ENCODE peak calls at places on chromosomes 16 and 17, in seven cellular contexts. One of them, this sample, is unnamed.

GRCh38 chr16:11016524-11016988 is 72.2 kb downstream of the CLEC16A start:
- DNase-seq in GM12891: no peak
- DNase-seq in SK-N-SH: no peak
- DNase-seq in HepG2: peak
- DNase-seq in K562: no peak
- DNase-seq in H1: no peak
- DNase-seq in GM12878: no peak
- DNase-seq in this sample: no peak

GRCh38 chr17:50051082-50051576 is 4.8 kb upstream of the ITGA3 start:
- DNase-seq in GM12891: no peak
- DNase-seq in SK-N-SH: no peak
- DNase-seq in HepG2: no peak
- DNase-seq in K562: peak
- DNase-seq in H1: no peak
- DNase-seq in GM12878: no peak
- DNase-seq in this sample: no peak

GRCh38 chr17:193426-193810 is 12.0 kb upstream of the DOC2B start:
- DNase-seq in GM12891: no peak
- DNase-seq in SK-N-SH: no peak
- DNase-seq in HepG2: no peak
- DNase-seq in K562: no peak
- DNase-seq in H1: no peak
- DNase-seq in GM12878: no peak
- DNase-seq in this sample: no peak

GRCh38 chr16:81505011-81505660 is 60.5 kb downstream of the CMIP start:
- DNase-seq in GM12891: peak
- DNase-seq in SK-N-SH: peak
- DNase-seq in HepG2: no peak
- DNase-seq in K562: peak
- DNase-seq in H1: no peak
- DNase-seq in GM12878: peak
- DNase-seq in this sample: no peak

GRCh38 chr16:55046513-55046912 is 115.8 kb downstream of the IRX5 start:
- DNase-seq in GM12891: no peak
- DNase-seq in SK-N-SH: no peak
- DNase-seq in HepG2: no peak
- DNase-seq in K562: no peak
- DNase-seq in H1: no peak
- DNase-seq in GM12878: no peak
- DNase-seq in this sample: no peak

GRCh38 chr17:36475346-36475970 is 11.0 kb upstream of the ZNHIT3 start:
- DNase-seq in GM12891: no peak
- DNase-seq in SK-N-SH: no peak
- DNase-seq in HepG2: no peak
- DNase-seq in K562: no peak
- DNase-seq in H1: no peak
- DNase-seq in GM12878: no peak
- DNase-seq in this sample: no peak

GRCh38 chr16:68406458-68407041 is 41.8 kb downstream of the SMPD3 start:
- DNase-seq in GM12891: no peak
- DNase-seq in SK-N-SH: peak
- DNase-seq in HepG2: no peak
- DNase-seq in K562: no peak
- DNase-seq in H1: no peak
- DNase-seq in GM12878: no peak
- DNase-seq in this sample: no peak

GRCh38 chr17:33511670-33512069 is 218.6 kb upstream of the ASIC2 start:
- DNase-seq in GM12891: no peak
- DNase-seq in SK-N-SH: no peak
- DNase-seq in HepG2: no peak
- DNase-seq in K562: no peak
- DNase-seq in H1: no peak
- DNase-seq in GM12878: no peak
- DNase-seq in this sample: no peak

GRCh38 chr16:77805403-77805802 is 17.0 kb downstream of the VAT1L start:
- DNase-seq in GM12891: no peak
- DNase-seq in SK-N-SH: peak
- DNase-seq in HepG2: no peak
- DNase-seq in K562: no peak
- DNase-seq in H1: no peak
- DNase-seq in GM12878: no peak
- DNase-seq in this sample: no peak

GRCh38 chr17:77441130-77441920 is 300.6 kb downstream of the SEC14L1 start:
- DNase-seq in GM12891: no peak
- DNase-seq in SK-N-SH: no peak
- DNase-seq in HepG2: no peak
- DNase-seq in K562: no peak
- DNase-seq in H1: no peak
- DNase-seq in GM12878: peak
- DNase-seq in this sample: peak

GRCh38 chr16:54462151-54462651 is 175.6 kb upstream of the IRX3 start:
- DNase-seq in GM12891: no peak
- DNase-seq in SK-N-SH: no peak
- DNase-seq in HepG2: no peak
- DNase-seq in K562: no peak
- DNase-seq in H1: no peak
- DNase-seq in GM12878: no peak
- DNase-seq in this sample: no peak

GRCh38 chr17:5509482-5509881 is 23.1 kb downstream of the MIS12 start:
- DNase-seq in GM12891: no peak
- DNase-seq in SK-N-SH: no peak
- DNase-seq in HepG2: no peak
- DNase-seq in K562: no peak
- DNase-seq in H1: no peak
- DNase-seq in GM12878: no peak
- DNase-seq in this sample: no peak

GRCh38 chr16:24367186-24367585 is 111.1 kb downstream of the CACNG3 start:
- DNase-seq in GM12891: no peak
- DNase-seq in SK-N-SH: no peak
- DNase-seq in HepG2: no peak
- DNase-seq in K562: no peak
- DNase-seq in H1: no peak
- DNase-seq in GM12878: no peak
- DNase-seq in this sample: no peak

GRCh38 chr16:66731101-66731500 is 20.3 kb downstream of the DYNC1LI2 start:
- DNase-seq in GM12891: no peak
- DNase-seq in SK-N-SH: no peak
- DNase-seq in HepG2: no peak
- DNase-seq in K562: no peak
- DNase-seq in H1: no peak
- DNase-seq in GM12878: no peak
- DNase-seq in this sample: no peak

GRCh38 chr17:55264273-55264639 is 504 bp upstream of the HLF start:
- DNase-seq in GM12891: no peak
- DNase-seq in SK-N-SH: peak
- DNase-seq in HepG2: no peak
- DNase-seq in K562: no peak
- DNase-seq in H1: no peak
- DNase-seq in GM12878: no peak
- DNase-seq in this sample: no peak

GRCh38 chr17:59890720-59891119 is 2.0 kb downstream of the TUBD1 start:
- DNase-seq in GM12891: no peak
- DNase-seq in SK-N-SH: no peak
- DNase-seq in HepG2: peak
- DNase-seq in K562: no peak
- DNase-seq in H1: no peak
- DNase-seq in GM12878: no peak
- DNase-seq in this sample: no peak

GRCh38 chr16:75323928-75324327 is 72.5 kb upstream of the BCAR1 start:
- DNase-seq in GM12891: no peak
- DNase-seq in SK-N-SH: peak
- DNase-seq in HepG2: no peak
- DNase-seq in K562: no peak
- DNase-seq in H1: no peak
- DNase-seq in GM12878: no peak
- DNase-seq in this sample: no peak

GRCh38 chr16:89377446-89377838 is 112.9 kb downstream of the ANKRD11 start:
- DNase-seq in GM12891: no peak
- DNase-seq in SK-N-SH: no peak
- DNase-seq in HepG2: no peak
- DNase-seq in K562: no peak
- DNase-seq in H1: no peak
- DNase-seq in GM12878: no peak
- DNase-seq in this sample: no peak
- TF ChIP-seq TAF1 in GM12891: no peak
- TF ChIP-seq TAF1 in SK-N-SH: no peak
- TF ChIP-seq TAF1 in HepG2: no peak
- TF ChIP-seq TAF1 in K562: no peak
- TF ChIP-seq TAF1 in H1: no peak
- TF ChIP-seq TAF1 in GM12878: no peak
- TF ChIP-seq TAF1 in this sample: no peak

GRCh38 chr16:252366-253337 is 18.0 kb downstream of the FAM234A start:
- DNase-seq in GM12891: peak
- DNase-seq in SK-N-SH: no peak
- DNase-seq in HepG2: no peak
- DNase-seq in K562: peak
- DNase-seq in H1: no peak
- DNase-seq in GM12878: peak
- DNase-seq in this sample: peak
- TF ChIP-seq TAF1 in GM12891: no peak
- TF ChIP-seq TAF1 in SK-N-SH: no peak
- TF ChIP-seq TAF1 in HepG2: no peak
- TF ChIP-seq TAF1 in K562: no peak
- TF ChIP-seq TAF1 in H1: no peak
- TF ChIP-seq TAF1 in GM12878: no peak
- TF ChIP-seq TAF1 in this sample: no peak

GRCh38 chr16:2518823-2519710 is 1.1 kb upstream of the AMDHD2 start:
- DNase-seq in GM12891: no peak
- DNase-seq in SK-N-SH: peak
- DNase-seq in HepG2: no peak
- DNase-seq in K562: no peak
- DNase-seq in H1: no peak
- DNase-seq in GM12878: no peak
- DNase-seq in this sample: no peak

GRCh38 chr16:2517954-2518605 is 2.1 kb upstream of the AMDHD2 start:
- DNase-seq in GM12891: no peak
- DNase-seq in SK-N-SH: no peak
- DNase-seq in HepG2: no peak
- DNase-seq in K562: no peak
- DNase-seq in H1: no peak
- DNase-seq in GM12878: no peak
- DNase-seq in this sample: no peak

GRCh38 chr16:2514333-2515179 is 804 bp downstream of the ATP6V0C start:
- DNase-seq in GM12891: no peak
- DNase-seq in SK-N-SH: no peak
- DNase-seq in HepG2: no peak
- DNase-seq in K562: peak
- DNase-seq in H1: no peak
- DNase-seq in GM12878: no peak
- DNase-seq in this sample: no peak

GRCh38 chr16:2515180-2515803 is 1.5 kb downstream of the ATP6V0C start:
- DNase-seq in GM12891: no peak
- DNase-seq in SK-N-SH: no peak
- DNase-seq in HepG2: no peak
- DNase-seq in K562: no peak
- DNase-seq in H1: no peak
- DNase-seq in GM12878: no peak
- DNase-seq in this sample: no peak

DNA sequence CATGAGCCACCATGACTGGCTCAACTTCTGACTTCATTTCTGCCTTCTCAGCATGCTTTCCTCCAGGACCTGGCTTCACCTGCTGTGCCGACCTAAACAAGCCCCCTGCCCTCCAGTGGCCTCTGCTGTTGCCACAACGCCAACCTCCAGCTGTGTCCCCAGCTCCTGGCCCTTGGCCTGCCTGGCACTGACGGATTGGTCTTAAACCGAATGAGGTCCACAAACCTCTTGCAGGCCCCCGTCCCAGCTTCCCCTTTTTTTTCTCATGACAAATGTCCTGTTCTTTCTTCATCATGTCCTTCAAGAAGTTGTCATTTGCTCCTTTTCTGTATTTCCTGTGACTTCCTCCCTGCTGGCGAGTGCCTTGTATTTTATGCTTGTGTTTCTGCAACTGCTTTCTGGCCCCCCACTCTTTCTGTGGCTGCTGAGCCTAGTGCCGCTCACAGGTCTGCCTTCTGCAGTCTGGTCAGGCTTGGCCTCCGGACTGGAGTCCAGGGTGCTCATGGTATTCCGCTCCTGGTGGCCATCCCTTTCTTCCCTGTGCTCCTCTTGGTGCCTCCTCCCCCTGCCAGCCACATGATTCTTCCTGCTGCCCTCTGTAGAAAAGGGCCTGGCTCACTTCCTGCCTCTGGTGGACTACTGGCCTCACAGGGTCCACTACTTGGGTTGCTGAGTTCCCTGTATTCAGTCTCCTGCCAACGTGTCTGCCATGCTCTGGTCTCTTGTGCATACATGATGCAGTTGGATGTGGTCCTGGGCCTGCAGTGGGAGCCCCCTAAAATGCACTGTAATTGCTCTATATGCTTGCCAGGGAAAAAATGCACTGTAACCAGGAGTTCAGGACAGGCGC is 2.9 kb downstream of the ATP6V0C start:
- DNase-seq in GM12891: no peak
- DNase-seq in SK-N-SH: no peak
- DNase-seq in HepG2: no peak
- DNase-seq in K562: no peak
- DNase-seq in H1: no peak
- DNase-seq in GM12878: no peak
- DNase-seq in this sample: no peak
- TF ChIP-seq TAF1 in GM12891: no peak
- TF ChIP-seq TAF1 in SK-N-SH: no peak
- TF ChIP-seq TAF1 in HepG2: no peak
- TF ChIP-seq TAF1 in K562: no peak
- TF ChIP-seq TAF1 in H1: no peak
- TF ChIP-seq TAF1 in GM12878: no peak
- TF ChIP-seq TAF1 in this sample: no peak

DNA sequence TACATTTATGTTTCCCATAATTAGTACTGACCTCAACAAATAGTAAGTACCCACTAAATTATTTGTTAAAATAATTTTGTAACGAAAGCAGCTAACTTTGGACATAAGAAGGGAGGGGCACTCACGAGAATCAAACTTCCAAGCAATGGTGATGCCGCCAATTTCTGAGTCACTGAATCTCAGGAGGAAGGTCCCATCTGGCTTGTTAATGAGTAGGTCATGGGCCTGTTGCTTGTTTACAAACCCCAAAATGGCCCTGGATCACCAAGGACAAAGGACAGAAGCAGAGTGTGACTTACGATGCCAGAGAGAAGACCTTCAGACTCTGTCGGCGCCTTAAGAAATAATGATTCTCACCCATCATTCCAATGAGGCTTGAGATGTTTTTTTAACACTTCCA is 15.8 kb upstream of the GHDC start:
- DNase-seq in GM12891: no peak
- DNase-seq in SK-N-SH: no peak
- DNase-seq in HepG2: no peak
- DNase-seq in K562: no peak
- DNase-seq in H1: no peak
- DNase-seq in GM12878: no peak
- DNase-seq in this sample: no peak
- TF ChIP-seq TAF1 in GM12891: no peak
- TF ChIP-seq TAF1 in SK-N-SH: no peak
- TF ChIP-seq TAF1 in HepG2: no peak
- TF ChIP-seq TAF1 in K562: no peak
- TF ChIP-seq TAF1 in H1: no peak
- TF ChIP-seq TAF1 in GM12878: no peak
- TF ChIP-seq TAF1 in this sample: no peak

This sample was measured in GM12892.